ENCODE peak calls at places on chromosomes 11 and 22, in ten cellular contexts. One of them, this sample, is unnamed.

GRCh38 chr11:116606060-116606459 is 166.7 kb downstream of the BUD13 start:
- DNase-seq in CD8-positive, alpha-beta memory T cell: no peak
- DNase-seq in A549: no peak
- DNase-seq in DND-41: no peak
- DNase-seq in right lobe of liver: no peak
- DNase-seq in tibial artery: no peak
- DNase-seq in Peyer's patch: no peak
- DNase-seq in IMR-90: no peak
- DNase-seq in transverse colon: no peak
- DNase-seq in adrenal gland: peak
- DNase-seq in this sample: no peak

GRCh38 chr11:64814712-64815187 is 4.4 kb upstream of the MEN1 start:
- DNase-seq in DND-41: no peak
- DNase-seq in adrenal gland: no peak
- DNase-seq in IMR-90: no peak
- DNase-seq in Peyer's patch: no peak
- DNase-seq in A549: no peak
- DNase-seq in transverse colon: no peak
- DNase-seq in CD8-positive, alpha-beta memory T cell: no peak
- DNase-seq in right lobe of liver: no peak
- DNase-seq in tibial artery: no peak
- DNase-seq in this sample: no peak

GRCh38 chr11:73888244-73888643 is 11.4 kb downstream of the PAAF1 start:
- DNase-seq in CD8-positive, alpha-beta memory T cell: no peak
- DNase-seq in right lobe of liver: no peak
- DNase-seq in DND-41: no peak
- DNase-seq in Peyer's patch: no peak
- DNase-seq in adrenal gland: no peak
- DNase-seq in IMR-90: no peak
- DNase-seq in A549: no peak
- DNase-seq in transverse colon: no peak
- DNase-seq in tibial artery: no peak
- DNase-seq in this sample: no peak

GRCh38 chr11:96621161-96621560 is 231.3 kb downstream of the JRKL start:
- DNase-seq in right lobe of liver: no peak
- DNase-seq in DND-41: no peak
- DNase-seq in adrenal gland: no peak
- DNase-seq in CD8-positive, alpha-beta memory T cell: no peak
- DNase-seq in Peyer's patch: no peak
- DNase-seq in IMR-90: no peak
- DNase-seq in A549: no peak
- DNase-seq in transverse colon: no peak
- DNase-seq in tibial artery: no peak
- DNase-seq in this sample: no peak

GRCh38 chr11:20387262-20388095 is at the start of gene PRMT3:
- DNase-seq in transverse colon: peak
- DNase-seq in right lobe of liver: peak
- DNase-seq in tibial artery: peak
- DNase-seq in IMR-90: peak
- DNase-seq in CD8-positive, alpha-beta memory T cell: peak
- DNase-seq in adrenal gland: peak
- DNase-seq in DND-41: peak
- DNase-seq in Peyer's patch: peak
- DNase-seq in A549: peak
- DNase-seq in this sample: peak

GRCh38 chr11:102914238-102915043 is 39.7 kb upstream of the MMP12 start:
- DNase-seq in Peyer's patch: no peak
- DNase-seq in CD8-positive, alpha-beta memory T cell: no peak
- DNase-seq in tibial artery: no peak
- DNase-seq in IMR-90: peak
- DNase-seq in A549: peak
- DNase-seq in DND-41: no peak
- DNase-seq in right lobe of liver: no peak
- DNase-seq in adrenal gland: peak
- DNase-seq in transverse colon: peak
- DNase-seq in this sample: no peak

GRCh38 chr22:39543095-39543494 is 10.5 kb upstream of the RPS19BP1 start:
- DNase-seq in Peyer's patch: no peak
- DNase-seq in tibial artery: no peak
- DNase-seq in adrenal gland: no peak
- DNase-seq in CD8-positive, alpha-beta memory T cell: no peak
- DNase-seq in DND-41: peak
- DNase-seq in right lobe of liver: no peak
- DNase-seq in A549: peak
- DNase-seq in transverse colon: no peak
- DNase-seq in IMR-90: peak
- DNase-seq in this sample: no peak

GRCh38 chr11:86396403-86396802 is 21.7 kb downstream of the CCDC81 start:
- DNase-seq in tibial artery: no peak
- DNase-seq in DND-41: no peak
- DNase-seq in transverse colon: no peak
- DNase-seq in adrenal gland: no peak
- DNase-seq in A549: no peak
- DNase-seq in CD8-positive, alpha-beta memory T cell: no peak
- DNase-seq in Peyer's patch: no peak
- DNase-seq in IMR-90: peak
- DNase-seq in right lobe of liver: no peak
- DNase-seq in this sample: no peak

DNA sequence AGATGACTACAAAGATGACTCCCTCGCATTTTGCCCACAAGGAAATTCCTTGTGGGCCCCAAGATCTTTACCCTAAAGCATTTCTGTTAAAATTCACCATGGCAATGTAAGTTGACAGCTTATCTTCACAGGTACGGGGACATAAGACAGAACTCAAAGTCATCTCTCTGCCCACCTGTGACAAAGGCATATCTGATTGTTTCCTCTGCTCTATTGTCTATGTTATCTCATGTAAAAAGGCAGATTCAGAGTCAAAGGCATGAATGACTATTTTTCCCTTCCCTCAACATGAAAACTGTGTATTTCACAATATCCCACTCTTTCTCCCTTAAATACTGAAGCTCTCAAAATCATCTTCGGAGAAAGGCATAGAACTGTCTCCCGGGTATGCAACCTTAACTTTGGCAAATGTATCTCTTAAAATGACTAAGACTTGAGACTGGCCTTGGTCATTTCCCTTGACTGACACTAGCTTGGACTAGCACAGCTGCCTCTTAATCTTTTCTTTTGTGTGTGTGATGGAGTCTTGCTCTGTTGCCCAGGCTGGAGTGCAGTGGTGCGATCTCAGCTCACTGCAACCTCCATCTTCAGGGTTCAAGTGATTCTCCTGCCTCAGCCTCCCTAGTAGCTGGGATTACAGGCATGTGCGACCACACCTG is 103.2 kb downstream of the MICAL3 start:
- DNase-seq in A549: no peak
- DNase-seq in DND-41: no peak
- DNase-seq in transverse colon: no peak
- DNase-seq in Peyer's patch: no peak
- DNase-seq in adrenal gland: no peak
- DNase-seq in right lobe of liver: no peak
- DNase-seq in CD8-positive, alpha-beta memory T cell: no peak
- DNase-seq in IMR-90: no peak
- DNase-seq in tibial artery: no peak
- DNase-seq in this sample: no peak
- H3K27ac ChIP-seq in A549: peak
- H3K27ac ChIP-seq in DND-41: no peak
- H3K27ac ChIP-seq in transverse colon: peak
- H3K27ac ChIP-seq in Peyer's patch: no peak
- H3K27ac ChIP-seq in adrenal gland: peak
- H3K27ac ChIP-seq in right lobe of liver: no peak
- H3K27ac ChIP-seq in CD8-positive, alpha-beta memory T cell: no peak
- H3K27ac ChIP-seq in IMR-90: no peak
- H3K27ac ChIP-seq in tibial artery: peak
- H3K27ac ChIP-seq in this sample: peak

GRCh38 chr11:30468881-30469280 is 117.3 kb downstream of the MPPED2 start:
- DNase-seq in transverse colon: no peak
- DNase-seq in IMR-90: no peak
- DNase-seq in A549: no peak
- DNase-seq in Peyer's patch: no peak
- DNase-seq in right lobe of liver: no peak
- DNase-seq in DND-41: no peak
- DNase-seq in tibial artery: no peak
- DNase-seq in adrenal gland: no peak
- DNase-seq in CD8-positive, alpha-beta memory T cell: no peak
- DNase-seq in this sample: no peak

GRCh38 chr11:30477061-30477460 is 109.1 kb downstream of the MPPED2 start:
- DNase-seq in CD8-positive, alpha-beta memory T cell: no peak
- DNase-seq in DND-41: no peak
- DNase-seq in A549: no peak
- DNase-seq in IMR-90: no peak
- DNase-seq in transverse colon: no peak
- DNase-seq in Peyer's patch: no peak
- DNase-seq in tibial artery: no peak
- DNase-seq in adrenal gland: no peak
- DNase-seq in right lobe of liver: no peak
- DNase-seq in this sample: no peak

GRCh38 chr11:30471244-30471643 is 114.9 kb downstream of the MPPED2 start:
- DNase-seq in tibial artery: no peak
- DNase-seq in CD8-positive, alpha-beta memory T cell: no peak
- DNase-seq in DND-41: no peak
- DNase-seq in transverse colon: no peak
- DNase-seq in Peyer's patch: no peak
- DNase-seq in IMR-90: no peak
- DNase-seq in right lobe of liver: no peak
- DNase-seq in adrenal gland: no peak
- DNase-seq in A549: no peak
- DNase-seq in this sample: no peak

GRCh38 chr11:30478923-30479322 is 107.2 kb downstream of the MPPED2 start:
- DNase-seq in right lobe of liver: no peak
- DNase-seq in CD8-positive, alpha-beta memory T cell: no peak
- DNase-seq in adrenal gland: no peak
- DNase-seq in transverse colon: no peak
- DNase-seq in A549: no peak
- DNase-seq in tibial artery: peak
- DNase-seq in Peyer's patch: no peak
- DNase-seq in IMR-90: no peak
- DNase-seq in DND-41: no peak
- DNase-seq in this sample: peak

DNA sequence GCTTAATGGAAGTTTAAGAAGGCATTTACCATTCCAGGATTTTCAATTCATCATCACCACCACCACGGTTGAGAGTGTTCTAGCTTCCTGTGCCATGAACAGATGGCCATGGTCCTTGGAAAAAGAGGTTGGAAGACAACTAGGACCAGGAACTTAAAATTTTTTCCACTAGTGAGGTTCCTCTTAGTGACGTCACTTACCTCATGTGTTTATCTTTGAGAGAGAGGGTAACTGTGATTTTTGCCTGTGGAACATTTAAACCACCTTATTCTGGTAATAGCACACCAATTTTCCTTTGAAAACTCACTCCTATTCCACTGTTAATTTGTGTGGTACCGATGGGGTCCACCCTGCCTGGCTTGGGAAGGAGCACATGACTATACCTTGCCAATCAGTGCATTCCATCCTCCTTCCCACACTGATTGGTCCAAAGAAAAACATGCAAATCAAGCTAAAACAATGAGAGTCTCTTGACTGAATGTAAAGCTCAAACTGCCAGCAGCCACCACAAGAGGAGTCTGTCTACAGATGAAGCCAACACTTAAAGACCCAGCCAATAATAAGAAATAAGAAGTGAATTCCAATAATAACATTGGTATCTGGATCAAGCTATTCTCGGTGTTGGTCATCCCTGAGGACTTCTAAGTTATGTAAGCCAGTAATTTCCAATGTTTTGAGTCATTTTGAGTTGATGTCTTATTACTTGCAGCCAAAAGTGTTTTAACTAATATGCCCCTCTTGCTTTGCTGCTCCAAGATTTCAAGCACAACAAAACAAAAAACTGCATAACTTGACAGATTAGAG is 111.8 kb downstream of the MPPED2 start:
- DNase-seq in Peyer's patch: no peak
- DNase-seq in A549: no peak
- DNase-seq in CD8-positive, alpha-beta memory T cell: no peak
- DNase-seq in adrenal gland: no peak
- DNase-seq in tibial artery: no peak
- DNase-seq in right lobe of liver: no peak
- DNase-seq in transverse colon: no peak
- DNase-seq in IMR-90: no peak
- DNase-seq in DND-41: no peak
- DNase-seq in this sample: no peak
- H3K27ac ChIP-seq in Peyer's patch: no peak
- H3K27ac ChIP-seq in A549: no peak
- H3K27ac ChIP-seq in CD8-positive, alpha-beta memory T cell: no peak
- H3K27ac ChIP-seq in adrenal gland: no peak
- H3K27ac ChIP-seq in tibial artery: peak
- H3K27ac ChIP-seq in right lobe of liver: no peak
- H3K27ac ChIP-seq in transverse colon: no peak
- H3K27ac ChIP-seq in IMR-90: no peak
- H3K27ac ChIP-seq in DND-41: no peak
- H3K27ac ChIP-seq in this sample: no peak

DNA sequence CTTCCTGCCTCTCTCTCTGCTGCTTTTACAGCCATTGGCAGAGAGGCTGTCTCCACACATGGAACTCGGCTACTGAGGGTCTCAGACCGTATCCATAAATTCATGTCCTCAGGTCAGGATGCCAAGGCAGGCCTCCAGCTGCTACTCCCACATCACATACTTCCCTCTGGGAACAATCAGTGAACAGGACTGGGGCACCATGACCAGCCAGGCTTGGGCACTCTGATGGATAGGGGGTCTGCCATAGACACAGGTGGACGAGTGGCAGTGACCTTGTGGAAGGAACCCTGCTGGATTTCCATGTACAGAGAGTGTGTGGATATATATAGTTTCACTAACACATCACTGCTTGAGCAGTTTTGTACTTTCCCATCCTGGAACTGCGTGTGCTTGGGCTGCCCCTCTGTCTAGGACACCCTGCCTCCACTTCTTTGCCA is 97.7 kb upstream of the PARVA start:
- DNase-seq in IMR-90: no peak
- DNase-seq in CD8-positive, alpha-beta memory T cell: no peak
- DNase-seq in transverse colon: no peak
- DNase-seq in right lobe of liver: no peak
- DNase-seq in A549: no peak
- DNase-seq in tibial artery: no peak
- DNase-seq in Peyer's patch: no peak
- DNase-seq in DND-41: no peak
- DNase-seq in adrenal gland: peak
- DNase-seq in this sample: no peak
- H3K27ac ChIP-seq in IMR-90: no peak
- H3K27ac ChIP-seq in CD8-positive, alpha-beta memory T cell: no peak
- H3K27ac ChIP-seq in transverse colon: no peak
- H3K27ac ChIP-seq in right lobe of liver: no peak
- H3K27ac ChIP-seq in A549: peak
- H3K27ac ChIP-seq in tibial artery: peak
- H3K27ac ChIP-seq in Peyer's patch: no peak
- H3K27ac ChIP-seq in DND-41: no peak
- H3K27ac ChIP-seq in adrenal gland: no peak
- H3K27ac ChIP-seq in this sample: no peak

GRCh38 chr11:1301220-1302000 is 8.0 kb downstream of the TOLLIP start:
- DNase-seq in IMR-90: no peak
- DNase-seq in DND-41: no peak
- DNase-seq in transverse colon: no peak
- DNase-seq in right lobe of liver: no peak
- DNase-seq in Peyer's patch: no peak
- DNase-seq in tibial artery: no peak
- DNase-seq in adrenal gland: peak
- DNase-seq in A549: no peak
- DNase-seq in CD8-positive, alpha-beta memory T cell: no peak
- DNase-seq in this sample: no peak

GRCh38 chr11:1300569-1301187 is 8.8 kb downstream of the TOLLIP start:
- DNase-seq in IMR-90: no peak
- DNase-seq in tibial artery: no peak
- DNase-seq in Peyer's patch: no peak
- DNase-seq in transverse colon: no peak
- DNase-seq in DND-41: no peak
- DNase-seq in CD8-positive, alpha-beta memory T cell: no peak
- DNase-seq in right lobe of liver: no peak
- DNase-seq in adrenal gland: peak
- DNase-seq in A549: no peak
- DNase-seq in this sample: no peak

GRCh38 chr11:1298695-1299492 is 10.5 kb downstream of the TOLLIP start:
- DNase-seq in transverse colon: peak
- DNase-seq in DND-41: no peak
- DNase-seq in CD8-positive, alpha-beta memory T cell: no peak
- DNase-seq in right lobe of liver: peak
- DNase-seq in tibial artery: peak
- DNase-seq in adrenal gland: peak
- DNase-seq in IMR-90: peak
- DNase-seq in A549: peak
- DNase-seq in Peyer's patch: peak
- DNase-seq in this sample: peak

GRCh38 chr11:1299621-1300020 is 9.8 kb downstream of the TOLLIP start:
- DNase-seq in right lobe of liver: no peak
- DNase-seq in adrenal gland: peak
- DNase-seq in transverse colon: no peak
- DNase-seq in DND-41: no peak
- DNase-seq in tibial artery: peak
- DNase-seq in Peyer's patch: peak
- DNase-seq in A549: no peak
- DNase-seq in IMR-90: no peak
- DNase-seq in CD8-positive, alpha-beta memory T cell: no peak
- DNase-seq in this sample: peak

DNA sequence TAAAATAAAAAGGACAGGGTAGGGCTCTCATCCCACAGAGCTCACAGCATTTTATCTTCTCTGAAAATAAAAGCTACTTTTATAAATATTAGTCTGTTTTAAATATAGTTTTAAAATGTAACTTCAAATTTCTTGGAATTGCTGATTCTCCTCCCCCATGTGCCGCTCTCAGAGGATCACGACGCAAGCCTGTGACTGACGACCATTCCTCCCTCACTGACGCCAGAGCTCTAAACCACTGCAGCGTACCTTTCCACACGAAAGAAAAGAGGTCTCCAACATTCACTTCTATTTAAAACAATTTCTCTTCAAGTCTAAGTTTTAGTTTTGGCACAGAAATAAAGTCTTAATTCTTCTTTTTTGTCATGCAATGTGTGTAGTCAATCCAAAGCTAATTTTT is 9.3 kb downstream of the TOLLIP start:
- DNase-seq in tibial artery: no peak
- DNase-seq in DND-41: no peak
- DNase-seq in IMR-90: no peak
- DNase-seq in CD8-positive, alpha-beta memory T cell: no peak
- DNase-seq in transverse colon: no peak
- DNase-seq in Peyer's patch: no peak
- DNase-seq in A549: no peak
- DNase-seq in right lobe of liver: no peak
- DNase-seq in adrenal gland: no peak
- DNase-seq in this sample: no peak
- H3K27ac ChIP-seq in tibial artery: peak
- H3K27ac ChIP-seq in DND-41: no peak
- H3K27ac ChIP-seq in IMR-90: no peak
- H3K27ac ChIP-seq in CD8-positive, alpha-beta memory T cell: no peak
- H3K27ac ChIP-seq in transverse colon: peak
- H3K27ac ChIP-seq in Peyer's patch: peak
- H3K27ac ChIP-seq in A549: no peak
- H3K27ac ChIP-seq in right lobe of liver: peak
- H3K27ac ChIP-seq in adrenal gland: peak
- H3K27ac ChIP-seq in this sample: no peak